ENCODE peak calls at places on chromosomes 3 and 15, in seven cellular contexts. O is adrenal gland, A is K562, V is right lobe of liver, D is fibroblast of pulmonary artery, H is A549, G is BJ. Z is an unnamed sample.

GRCh38 chr3:171813897-171814460 is 3.7 kb upstream of the PLD1 start:
- DNase-seq in O (peak), A (peak), V (no peak), D (peak), H (no peak), G (no peak), Z (no peak)

GRCh38 chr3:136883967-136884720 is 22.1 kb downstream of the NCK1 start:
- DNase-seq in O (no peak), A (no peak), V (no peak), D (no peak), H (no peak), G (no peak), Z (no peak)

GRCh38 chr3:113552851-113553250 is 20.5 kb downstream of the SIDT1 start:
- DNase-seq in O (no peak), A (no peak), V (no peak), D (no peak), H (no peak), G (no peak), Z (no peak)

GRCh38 chr3:195042741-195043611 is 228.0 kb downstream of the XXYLT1 start:
- DNase-seq in O (no peak), A (no peak), V (no peak), D (no peak), H (no peak), G (no peak), Z (no peak)

GRCh38 chr3:134094491-134094890 is 64.8 kb upstream of the SLCO2A1 start:
- DNase-seq in O (no peak), A (no peak), V (no peak), D (peak), H (no peak), G (peak), Z (peak)

GRCh38 chr3:172519241-172519640 is 4.0 kb downstream of the TNFSF10 start:
- DNase-seq in O (no peak), A (no peak), V (no peak), D (no peak), H (no peak), G (no peak), Z (no peak)

GRCh38 chr15:101710806-101711205 is 13.5 kb downstream of the TARS3 start:
- DNase-seq in O (no peak), A (no peak), V (no peak), D (peak), H (peak), G (no peak), Z (peak)

GRCh38 chr3:186361612-186362408 is at the start of gene DGKG:
- DNase-seq in O (no peak), A (no peak), V (peak), D (no peak), H (peak), G (no peak), Z (no peak)

GRCh38 chr3:23075478-23075877 is 127.6 kb upstream of the UBE2E2 start:
- DNase-seq in O (no peak), A (no peak), V (no peak), D (peak), H (no peak), G (peak), Z (peak)

GRCh38 chr15:94324835-94325767 is 93.7 kb downstream of the MCTP2 start:
- DNase-seq in O (no peak), A (no peak), V (no peak), D (no peak), H (no peak), G (no peak), Z (no peak)

GRCh38 chr3:134624537-134625287 is 26.1 kb downstream of the KY start:
- DNase-seq in O (no peak), A (no peak), V (no peak), D (no peak), H (no peak), G (no peak), Z (no peak)

GRCh38 chr15:43769584-43770228 is 7.1 kb downstream of the ELL3 start:
- DNase-seq in O (peak), A (peak), V (no peak), D (peak), H (peak), G (peak), Z (no peak)

GRCh38 chr3:128098234-128098633 is 25.4 kb downstream of the RUVBL1 start:
- DNase-seq in O (no peak), A (no peak), V (no peak), D (no peak), H (no peak), G (no peak), Z (no peak)

GRCh38 chr3:65479967-65480366 is 558.8 kb downstream of the MAGI1 start:
- DNase-seq in O (no peak), A (no peak), V (no peak), D (peak), H (no peak), G (no peak), Z (no peak)

GRCh38 chr3:36733162-36733696 is 31.1 kb downstream of the DCLK3 start:
- DNase-seq in O (no peak), A (no peak), V (no peak), D (no peak), H (no peak), G (no peak), Z (no peak)

GRCh38 chr15:96270581-96271172 is 59.8 kb upstream of the NR2F2 start:
- DNase-seq in O (no peak), A (no peak), V (no peak), D (peak), H (peak), G (no peak), Z (no peak)

GRCh38 chr3:177367783-177368182 is 170.5 kb upstream of the TBL1XR1 start:
- DNase-seq in O (no peak), A (no peak), V (no peak), D (no peak), H (no peak), G (no peak), Z (no peak)

GRCh38 chr15:95286911-95287769 is 1043.4 kb upstream of the NR2F2 start:
- DNase-seq in O (no peak), A (no peak), V (no peak), D (no peak), H (no peak), G (no peak), Z (no peak)

GRCh38 chr15:88526247-88526879 is 20.1 kb downstream of the DET1 start:
- DNase-seq in O (no peak), A (no peak), V (no peak), D (no peak), H (no peak), G (no peak), Z (no peak)

GRCh38 chr15:75043509-75044257 is 20.3 kb downstream of the PPCDC start:
- DNase-seq in O (peak), A (peak), V (peak), D (peak), H (peak), G (peak), Z (peak)

GRCh38 chr3:171470714-171471227 is 10.6 kb upstream of the TNIK start:
- DNase-seq in O (no peak), A (peak), V (no peak), D (no peak), H (no peak), G (no peak), Z (no peak)

GRCh38 chr15:81000626-81001179 is at the start of gene TLNRD1:
- DNase-seq in O (peak), A (peak), V (peak), D (peak), H (peak), G (peak), Z (peak)

GRCh38 chr3:38826001-38826400 is 10.0 kb upstream of the SCN10A start:
- DNase-seq in O (no peak), A (no peak), V (no peak), D (no peak), H (no peak), G (no peak), Z (no peak)

GRCh38 chr3:77179762-77180161 is 139.9 kb downstream of the ROBO2 start:
- DNase-seq in O (no peak), A (peak), V (no peak), D (no peak), H (no peak), G (no peak), Z (no peak)

GRCh38 chr15:93515256-93516044 is 426.4 kb upstream of the RGMA start:
- DNase-seq in O (no peak), A (no peak), V (no peak), D (no peak), H (no peak), G (no peak), Z (no peak)

GRCh38 chr15:95018888-95019545 is 787.7 kb downstream of the MCTP2 start:
- DNase-seq in O (no peak), A (peak), V (no peak), D (peak), H (no peak), G (no peak), Z (no peak)

GRCh38 chr3:38003371-38003816 is 12.8 kb downstream of the VILL start:
- DNase-seq in O (no peak), A (peak), V (peak), D (peak), H (peak), G (no peak), Z (no peak)

GRCh38 chr3:18808423-18808822 is 339.9 kb upstream of the KCNH8 start:
- DNase-seq in O (no peak), A (no peak), V (no peak), D (peak), H (no peak), G (no peak), Z (no peak)

GRCh38 chr3:23017800-23018199 is 185.3 kb upstream of the UBE2E2 start:
- DNase-seq in O (no peak), A (no peak), V (no peak), D (peak), H (no peak), G (no peak), Z (no peak)

GRCh38 chr3:42547401-42547945 is 34.3 kb downstream of the SEC22C start:
- DNase-seq in O (peak), A (peak), V (peak), D (peak), H (peak), G (peak), Z (no peak)

DNA sequence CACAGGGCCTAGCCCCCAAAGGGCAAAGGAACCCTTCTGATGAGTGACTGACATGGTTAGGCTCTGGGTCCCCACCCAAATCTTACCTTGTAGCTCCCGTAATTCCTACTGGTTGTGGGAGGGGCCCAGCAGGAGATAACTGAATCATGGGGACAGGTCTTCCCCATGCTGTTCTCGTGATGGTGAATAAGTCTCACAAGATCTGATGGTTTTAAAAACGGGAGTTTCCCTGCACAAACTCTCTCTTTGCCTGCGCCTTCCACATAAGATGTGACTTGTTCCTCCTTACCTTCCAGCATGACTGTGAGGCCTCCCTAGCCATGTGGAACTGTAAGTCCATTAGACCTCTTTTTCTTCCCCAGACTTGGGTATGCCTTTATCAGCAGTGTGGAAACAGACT is 16.9 kb downstream of the TKT start:
- DNase-seq in O (no peak), A (no peak), V (no peak), D (no peak), H (peak), G (no peak), Z (no peak)
- TF ChIP-seq CTCF in O (no peak), A (no peak), V (no peak), D (no peak), H (no peak), G (no peak), Z (no peak)

GRCh38 chr15:40280260-40281056 is 2.4 kb downstream of the ANKRD63 start:
- DNase-seq in O (no peak), A (no peak), V (no peak), D (no peak), H (no peak), G (no peak), Z (no peak)
- H3K4me3 ChIP-seq in O (no peak), A (no peak), V (no peak), D (no peak), H (no peak), G (no peak), Z (no peak)

DNA sequence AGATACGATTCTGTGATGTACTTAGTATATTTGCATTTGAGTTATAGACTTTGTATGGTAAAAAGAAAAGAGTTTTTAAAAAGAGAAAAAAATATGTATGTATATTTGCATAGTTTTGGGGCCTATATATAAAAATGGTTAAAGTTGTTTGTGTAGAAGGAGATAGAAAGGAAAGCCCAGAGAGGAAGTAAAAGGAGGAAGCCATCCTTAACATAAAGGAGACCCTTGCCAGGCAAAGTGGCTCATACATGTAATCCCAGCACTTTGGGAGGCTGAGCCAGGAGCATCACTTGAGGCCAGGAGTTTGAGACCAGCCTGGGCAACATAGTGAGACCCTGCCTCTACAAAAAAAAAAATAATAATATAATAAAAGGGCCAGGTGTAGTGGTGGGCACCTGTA is 8.4 kb downstream of the SNAP23 start:
- DNase-seq in O (no peak), A (no peak), V (no peak), D (no peak), H (no peak), G (no peak), Z (no peak)
- TF ChIP-seq CTCF in O (no peak), A (no peak), V (no peak), D (no peak), H (no peak), G (no peak), Z (no peak)

GRCh38 chr3:189630667-189631372 is 369 bp upstream of the TP63 start:
- DNase-seq in O (no peak), A (no peak), V (no peak), D (no peak), H (peak), G (no peak), Z (no peak)

GRCh38 chr3:189631373-189631408 is at the start of gene TP63:
- DNase-seq in O (no peak), A (no peak), V (no peak), D (no peak), H (no peak), G (no peak), Z (no peak)

GRCh38 chr3:189632238-189632637 is 1.0 kb downstream of the TP63 start:
- DNase-seq in O (no peak), A (no peak), V (no peak), D (no peak), H (peak), G (no peak), Z (no peak)

GRCh38 chr3:189629803-189630455 is 1.3 kb upstream of the TP63 start:
- DNase-seq in O (no peak), A (no peak), V (peak), D (peak), H (peak), G (no peak), Z (no peak)

GRCh38 chr3:189631409-189631808 is 220 bp downstream of the TP63 start:
- DNase-seq in O (no peak), A (no peak), V (no peak), D (no peak), H (no peak), G (no peak), Z (no peak)
- H3K4me3 ChIP-seq in O (no peak), A (no peak), V (no peak), D (no peak), H (peak), G (no peak), Z (no peak)

GRCh38 chr3:126835472-126836219 is 131.6 kb downstream of the CHCHD6 start:
- DNase-seq in O (no peak), A (peak), V (no peak), D (peak), H (peak), G (peak), Z (no peak)
- TF ChIP-seq CTCF in O (peak), A (no peak), V (no peak), D (peak), H (no peak), G (peak), Z (peak)

GRCh38 chr15:62059818-62060115 is 480 bp downstream of the VPS13C start:
- DNase-seq in O (peak), A (peak), V (peak), D (peak), H (peak), G (no peak), Z (no peak)

GRCh38 chr15:62060896-62061280 is 641 bp upstream of the VPS13C start:
- DNase-seq in O (no peak), A (no peak), V (no peak), D (no peak), H (no peak), G (no peak), Z (no peak)

GRCh38 chr15:62058327-62059028 is 1.8 kb downstream of the VPS13C start:
- DNase-seq in O (no peak), A (no peak), V (no peak), D (no peak), H (no peak), G (no peak), Z (no peak)

GRCh38 chr15:62060116-62060895 is at the start of gene VPS13C:
- DNase-seq in O (peak), A (peak), V (peak), D (peak), H (peak), G (peak), Z (no peak)

DNA sequence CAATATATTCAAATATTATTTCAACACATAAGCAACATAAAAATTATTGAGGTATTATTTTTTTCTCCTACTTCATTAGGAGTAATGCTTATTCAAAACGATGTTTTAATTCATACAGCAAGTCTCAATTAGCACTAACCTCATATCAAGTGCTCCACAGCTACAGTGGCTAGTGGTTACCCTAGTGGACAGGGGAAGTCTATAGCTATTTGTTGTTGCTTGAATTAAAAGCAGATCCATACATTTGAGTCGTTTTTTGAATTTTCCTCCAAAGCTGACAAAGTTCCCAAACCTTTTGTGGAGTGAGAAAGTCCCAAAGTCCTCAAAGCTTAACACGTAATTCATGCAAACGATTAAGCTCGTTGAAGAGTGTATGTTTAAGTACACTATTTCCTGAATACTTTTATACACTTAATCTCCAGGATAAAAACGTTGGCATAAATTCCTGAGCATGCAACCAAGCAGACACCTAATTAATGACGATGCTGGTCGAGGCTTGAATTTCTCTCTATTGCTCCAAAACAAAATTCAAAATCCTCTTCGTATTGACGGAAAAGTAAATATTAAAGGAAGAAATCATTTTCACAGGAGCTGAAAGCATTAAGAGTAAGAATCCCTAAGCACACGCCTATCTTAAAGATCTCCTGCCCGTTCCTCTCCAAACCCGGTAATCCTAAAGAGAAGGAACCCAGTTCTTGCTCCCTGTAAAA is 984 bp downstream of the VPS13C start:
- DNase-seq in O (no peak), A (peak), V (no peak), D (peak), H (no peak), G (no peak), Z (no peak)
- H3K4me3 ChIP-seq in O (peak), A (peak), V (peak), D (peak), H (peak), G (peak), Z (peak)

DNA sequence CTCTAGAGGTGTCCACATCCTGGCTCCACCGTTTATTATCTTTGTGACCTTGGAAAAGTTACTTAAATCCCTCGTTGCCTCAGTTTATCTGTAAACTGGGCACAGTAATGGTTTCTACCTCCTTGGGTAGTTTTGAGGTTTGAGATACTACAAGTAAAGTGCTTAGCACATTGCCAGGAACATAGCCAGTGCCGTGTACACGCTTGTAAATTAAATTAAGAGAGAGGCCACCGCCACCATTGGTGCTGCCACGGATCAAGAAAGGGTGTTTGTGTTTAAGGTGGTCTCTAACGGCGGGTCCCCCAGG is 5.8 kb upstream of the WNT7A start:
- DNase-seq in O (no peak), A (no peak), V (no peak), D (no peak), H (no peak), G (no peak), Z (no peak)
- TF ChIP-seq CTCF in O (no peak), A (no peak), V (no peak), D (no peak), H (no peak), G (no peak), Z (no peak)

DNA sequence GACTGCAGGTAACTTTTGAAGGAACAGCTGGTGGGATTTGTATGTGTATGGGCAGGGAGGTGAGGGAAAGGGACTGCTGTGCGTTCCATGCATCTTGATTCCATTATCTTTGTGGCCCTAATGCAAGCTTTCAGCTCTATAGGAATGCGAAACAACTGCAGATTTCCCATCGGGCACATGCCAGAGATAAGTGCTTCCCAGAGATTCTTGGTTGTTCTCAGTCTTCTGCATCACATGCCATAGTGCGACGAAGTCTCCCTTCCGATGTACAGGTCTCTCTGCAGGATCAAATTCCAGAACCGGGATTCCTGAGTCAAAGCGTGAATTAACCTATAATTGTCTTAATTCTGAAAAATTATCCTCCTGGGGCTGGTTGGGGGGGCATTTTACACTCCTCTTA is 72.6 kb upstream of the NSMCE3 start:
- DNase-seq in O (no peak), A (no peak), V (no peak), D (no peak), H (no peak), G (no peak), Z (no peak)
- H3K4me3 ChIP-seq in O (no peak), A (no peak), V (no peak), D (no peak), H (no peak), G (no peak), Z (no peak)